ENCODE peak calls at places on chromosomes 2 and 18, in ten cellular contexts. D is Peyer's patch; M is nephron progenitor cell; G is fibroblast of gingiva; J is fibroblast of pulmonary artery; E is KG1; S is CD8-positive, alpha-beta T cell; I is skeletal muscle cell; F is activated CD4-positive, alpha-beta T cell treated with anti-CD3 and anti-CD28 coated beads for 36 hours; X is CD4-positive, alpha-beta T cell. L is an unnamed sample.

GRCh38 chr18:37452015-37452414 is 113.6 kb downstream of the CELF4 start:
- DNase-seq in D (no peak), M (no peak), G (no peak), J (no peak), E (no peak), S (no peak), I (no peak), F (no peak), X (no peak), L (peak; percentile 33)

GRCh38 chr18:34838669-34839068 is 128.6 kb downstream of the DTNA start:
- DNase-seq in D (no peak), M (no peak), G (no peak), J (no peak), E (no peak), S (no peak), I (no peak), F (no peak), X (no peak), L (no peak)

GRCh38 chr18:56756971-56757370 is 105.8 kb downstream of the WDR7 start:
- DNase-seq in D (no peak), M (peak; percentile 23), G (no peak), J (no peak), E (no peak), S (no peak), I (no peak), F (no peak), X (no peak), L (no peak)

GRCh38 chr18:23237524-23238151 is 102.4 kb downstream of the CABLES1 start:
- DNase-seq in D (peak; percentile 72), M (no peak), G (peak; percentile 47), J (peak; percentile 64), E (no peak), S (no peak), I (no peak), F (peak; percentile 79), X (peak; percentile 44), L (no peak)

GRCh38 chr2:67339234-67339885 is 57.8 kb upstream of the ETAA1 start:
- DNase-seq in D (no peak), M (no peak), G (no peak), J (no peak), E (no peak), S (no peak), I (no peak), F (no peak), X (no peak), L (no peak)

GRCh38 chr2:215554689-215555088 is 118.8 kb upstream of the FN1 start:
- DNase-seq in D (no peak), M (no peak), G (peak; percentile 15), J (peak; percentile 57), E (no peak), S (no peak), I (peak; percentile 56), F (no peak), X (no peak), L (no peak)

GRCh38 chr2:240560480-240561324 is 545 bp downstream of the DUSP28 start:
- DNase-seq in D (peak; percentile 100), M (peak; percentile 100), G (peak; percentile 98), J (peak; percentile 98), E (peak; percentile 98), S (peak; percentile 99), I (peak; percentile 92), F (peak; percentile 100), X (peak; percentile 100), L (peak; percentile 96)

GRCh38 chr2:75190271-75190990 is 8.9 kb downstream of the TACR1 start:
- DNase-seq in D (no peak), M (no peak), G (no peak), J (no peak), E (no peak), S (no peak), I (no peak), F (no peak), X (no peak), L (no peak)

GRCh38 chr2:29261003-29261402 is 145.8 kb downstream of the CLIP4 start:
- DNase-seq in D (no peak), M (no peak), G (no peak), J (no peak), E (no peak), S (no peak), I (no peak), F (no peak), X (no peak), L (no peak)

GRCh38 chr18:63292844-63293683 is 26.5 kb downstream of the BCL2 start:
- DNase-seq in D (no peak), M (no peak), G (no peak), J (no peak), E (no peak), S (no peak), I (no peak), F (peak; percentile 38), X (peak; percentile 38), L (no peak)

GRCh38 chr18:68833756-68834155 is 35.9 kb downstream of the CCDC102B start:
- DNase-seq in D (no peak), M (no peak), G (no peak), J (no peak), E (no peak), S (no peak), I (no peak), F (no peak), X (no peak), L (no peak)

GRCh38 chr2:242098445-242099128 is 229.1 kb downstream of the RTP5 start:
- DNase-seq in D (no peak), M (no peak), G (no peak), J (no peak), E (peak; percentile 31), S (no peak), I (no peak), F (no peak), X (no peak), L (no peak)

GRCh38 chr2:71833272-71833671 is 314.4 kb downstream of the CYP26B1 start:
- DNase-seq in D (no peak), M (no peak), G (no peak), J (no peak), E (no peak), S (no peak), I (no peak), F (no peak), X (no peak), L (no peak)

GRCh38 chr2:29238497-29238896 is 123.3 kb downstream of the CLIP4 start:
- DNase-seq in D (peak; percentile 15), M (no peak), G (no peak), J (peak; percentile 45), E (no peak), S (no peak), I (no peak), F (peak; percentile 40), X (no peak), L (peak; percentile 64)

GRCh38 chr2:120398051-120398960 is 52.4 kb downstream of the INHBB start:
- DNase-seq in D (peak; percentile 34), M (no peak), G (peak; percentile 47), J (peak; percentile 5), E (no peak), S (no peak), I (no peak), F (peak; percentile 2), X (peak; percentile 28), L (no peak)